ENCODE peak calls at places on chromosomes 16 and 17, in nine cellular contexts. Y is A549; I is neuronal stem cell; V is cardiac muscle cell; O is HAP-1; P is ascending aorta; G is pancreas; K is lower lobe of right lung; E is CD8-positive, alpha-beta T cell. H is an unnamed sample.
A peak's percentile ranks its signal among the peaks of the same experiment; 100 is the strongest.

GRCh38 chr16:9447699-9448098 is 356.3 kb downstream of the HAPSTR1 start:
- DNase-seq in Y (no peak), I (no peak), V (no peak), O (no peak), P (no peak), G (no peak), K (no peak), E (no peak), H (no peak)

GRCh38 chr16:50458694-50459271 is 89.4 kb upstream of the NKD1 start:
- DNase-seq in Y (no peak), I (no peak), V (peak; percentile 83), O (no peak), P (no peak), G (no peak), K (peak; percentile 32), E (no peak), H (no peak)

GRCh38 chr17:8966926-8967325 is 1.4 kb upstream of the PIK3R5 start:
- DNase-seq in Y (no peak), I (no peak), V (no peak), O (no peak), P (no peak), G (no peak), K (no peak), E (no peak), H (no peak)

GRCh38 chr17:57420674-57421392 is 164.5 kb downstream of the MSI2 start:
- DNase-seq in Y (no peak), I (no peak), V (no peak), O (no peak), P (no peak), G (peak; percentile 10), K (no peak), E (no peak), H (no peak)

GRCh38 chr17:56146005-56146404 is 7.3 kb upstream of the ANKFN1 start:
- DNase-seq in Y (no peak), I (no peak), V (peak; percentile 39), O (no peak), P (no peak), G (no peak), K (no peak), E (no peak), H (no peak)

GRCh38 chr16:87065781-87066694 is 251.2 kb downstream of the C16orf95 start:
- DNase-seq in Y (no peak), I (no peak), V (no peak), O (no peak), P (no peak), G (no peak), K (no peak), E (peak; percentile 32), H (peak; percentile 71)

GRCh38 chr16:87874639-87875472 is 5.5 kb upstream of the SLC7A5 start:
- DNase-seq in Y (no peak), I (no peak), V (no peak), O (no peak), P (no peak), G (no peak), K (no peak), E (no peak), H (no peak)

GRCh38 chr17:16243811-16244567 is 27.0 kb downstream of the PIGL start:
- DNase-seq in Y (no peak), I (no peak), V (no peak), O (no peak), P (no peak), G (no peak), K (no peak), E (no peak), H (no peak)

GRCh38 chr16:57422026-57422944 is 17.7 kb downstream of the CCL17 start:
- DNase-seq in Y (peak; percentile 55), I (no peak), V (peak; percentile 60), O (peak; percentile 59), P (no peak), G (peak; percentile 56), K (no peak), E (no peak), H (no peak)

GRCh38 chr17:17376362-17376761 is 73.2 kb downstream of the NT5M start:
- DNase-seq in Y (no peak), I (no peak), V (peak; percentile 52), O (no peak), P (no peak), G (no peak), K (no peak), E (no peak), H (peak; percentile 10)

DNA sequence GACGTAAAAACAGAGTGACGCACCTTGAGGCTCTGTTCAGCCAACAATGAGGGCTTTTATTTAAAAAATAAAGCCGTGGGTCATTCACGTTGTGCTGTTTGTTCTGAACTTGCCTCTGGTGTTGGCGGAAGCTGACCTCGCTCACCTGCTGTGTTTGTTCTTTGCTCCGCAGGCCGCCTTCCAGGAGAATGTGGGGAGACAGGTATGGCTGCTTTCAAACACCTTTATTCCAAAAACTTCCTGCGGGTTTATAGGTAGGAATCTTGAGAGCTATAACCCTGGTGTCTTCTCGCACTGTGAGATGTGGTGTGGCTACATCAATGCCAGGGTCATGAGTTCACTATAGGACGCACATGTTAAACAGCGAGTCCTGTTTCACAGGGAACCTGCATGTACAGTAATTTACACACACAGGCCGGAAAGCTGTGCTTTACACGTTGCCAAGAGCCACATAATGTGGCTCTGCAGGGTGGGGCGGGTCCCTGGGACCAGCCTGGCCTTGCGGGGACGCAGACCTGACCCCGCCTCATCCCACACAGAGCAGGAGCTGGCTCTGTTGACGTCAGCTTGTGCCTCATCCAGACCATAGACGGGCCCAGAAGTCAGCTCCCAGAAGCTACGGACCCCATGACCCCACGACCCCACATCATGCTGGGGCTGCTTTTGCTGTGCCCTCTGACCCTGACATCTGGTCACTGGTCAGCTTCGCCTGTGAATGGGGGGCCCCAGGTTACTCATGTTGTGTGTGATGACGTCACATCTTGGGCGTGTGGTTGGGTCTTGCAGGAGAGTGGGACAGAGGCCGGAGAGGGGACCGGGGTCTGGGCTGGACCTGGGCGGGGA is 49.9 kb upstream of the ZNF750 start:
- DNase-seq in Y (no peak), I (no peak), V (no peak), O (no peak), P (no peak), G (no peak), K (peak; percentile 82), E (no peak), H (peak; percentile 67)
- H3K4me1 ChIP-seq in Y (no peaks in the 10 kb centered on the region), I (peaks cover 8% of the 10 kb centered on the region), V (peaks cover 8% of the 10 kb centered on the region), O (no peaks in the 10 kb centered on the region), P (no peaks in the 10 kb centered on the region), G (peaks cover 57% of the 10 kb centered on the region), K (peaks cover 67% of the 10 kb centered on the region), E (peaks cover 38% of the 10 kb centered on the region), H (peaks cover 27% of the 10 kb centered on the region)

DNA sequence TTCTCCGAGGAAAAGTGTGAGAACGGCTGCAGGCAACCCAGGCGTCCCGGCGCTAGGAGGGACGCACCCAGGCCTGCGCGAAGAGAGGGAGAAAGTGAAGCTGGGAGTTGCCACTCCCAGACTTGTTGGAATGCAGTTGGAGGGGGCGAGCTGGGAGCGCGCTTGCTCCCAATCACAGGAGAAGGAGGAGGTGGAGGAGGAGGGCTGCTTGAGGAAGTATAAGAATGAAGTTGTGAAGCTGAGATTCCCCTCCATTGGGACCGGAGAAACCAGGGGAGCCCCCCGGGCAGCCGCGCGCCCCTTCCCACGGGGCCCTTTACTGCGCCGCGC is at the start of gene ERBB2:
- DNase-seq in Y (peak; percentile 93), I (no peak), V (peak; percentile 87), O (no peak), P (no peak), G (peak; percentile 72), K (peak; percentile 79), E (no peak), H (peak; percentile 93)
- H3K4me1 ChIP-seq in Y (peaks cover 59% of the 10 kb centered on the region), I (peaks cover 29% of the 10 kb centered on the region), V (peaks cover 55% of the 10 kb centered on the region), O (peaks cover 3% of the 10 kb centered on the region), P (peaks cover 21% of the 10 kb centered on the region), G (peaks cover 9% of the 10 kb centered on the region), K (peaks cover 43% of the 10 kb centered on the region), E (peaks cover 13% of the 10 kb centered on the region), H (peaks cover 49% of the 10 kb centered on the region)

GRCh38 chr16:66578596-66579531 is at the start of gene CMTM2:
- DNase-seq in Y (no peak), I (no peak), V (no peak), O (no peak), P (no peak), G (no peak), K (no peak), E (peak; percentile 55), H (no peak)

GRCh38 chr16:66576306-66576705 is 3.0 kb upstream of the CMTM2 start:
- DNase-seq in Y (no peak), I (no peak), V (no peak), O (no peak), P (no peak), G (no peak), K (no peak), E (no peak), H (no peak)

GRCh38 chr16:66581246-66581952 is 2.1 kb downstream of the CMTM2 start:
- DNase-seq in Y (no peak), I (no peak), V (no peak), O (no peak), P (no peak), G (no peak), K (no peak), E (no peak), H (no peak)

GRCh38 chr16:66585477-66586239 is 6.4 kb downstream of the CMTM2 start:
- DNase-seq in Y (no peak), I (no peak), V (no peak), O (no peak), P (no peak), G (no peak), K (no peak), E (no peak), H (no peak)

DNA sequence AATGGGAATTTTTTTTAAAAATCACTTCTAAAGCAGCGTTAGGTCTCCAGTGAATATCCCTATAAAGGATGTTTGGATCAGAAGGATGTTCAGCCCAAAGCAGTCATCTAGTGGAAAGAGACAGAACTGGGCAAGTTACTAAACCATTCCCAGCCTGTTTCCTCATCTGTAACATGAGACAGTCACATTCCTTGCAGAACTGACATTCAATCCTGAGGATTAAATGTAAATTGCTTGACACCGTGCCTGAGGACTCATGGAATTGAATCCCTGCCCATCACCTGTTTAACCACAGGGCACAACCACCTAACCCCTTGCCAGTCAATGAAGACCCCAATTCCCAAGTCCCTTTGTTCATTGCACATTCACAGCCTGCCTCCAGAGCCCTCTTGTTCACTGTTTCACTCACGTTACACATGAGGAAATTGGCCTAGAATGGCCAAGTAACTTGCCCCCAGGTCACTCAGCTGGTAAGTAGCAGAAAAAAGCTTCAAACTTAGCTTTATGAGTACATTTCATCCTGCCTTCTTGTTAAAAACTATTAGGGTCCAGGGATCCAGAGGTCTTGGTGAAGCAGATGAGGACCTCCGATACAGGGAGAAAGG is 1.4 kb downstream of the CMTM2 start:
- DNase-seq in Y (no peak), I (peak; percentile 15), V (peak; percentile 17), O (peak; percentile 66), P (no peak), G (no peak), K (no peak), E (peak; percentile 9), H (no peak)
- H3K4me1 ChIP-seq in Y (no peaks in the 10 kb centered on the region), I (peaks cover 13% of the 10 kb centered on the region), V (peaks cover 3% of the 10 kb centered on the region), O (peaks cover 9% of the 10 kb centered on the region), P (peaks cover 5% of the 10 kb centered on the region), G (no peaks in the 10 kb centered on the region), K (peaks cover 22% of the 10 kb centered on the region), E (peaks cover 12% of the 10 kb centered on the region), H (peaks cover 7% of the 10 kb centered on the region)

DNA sequence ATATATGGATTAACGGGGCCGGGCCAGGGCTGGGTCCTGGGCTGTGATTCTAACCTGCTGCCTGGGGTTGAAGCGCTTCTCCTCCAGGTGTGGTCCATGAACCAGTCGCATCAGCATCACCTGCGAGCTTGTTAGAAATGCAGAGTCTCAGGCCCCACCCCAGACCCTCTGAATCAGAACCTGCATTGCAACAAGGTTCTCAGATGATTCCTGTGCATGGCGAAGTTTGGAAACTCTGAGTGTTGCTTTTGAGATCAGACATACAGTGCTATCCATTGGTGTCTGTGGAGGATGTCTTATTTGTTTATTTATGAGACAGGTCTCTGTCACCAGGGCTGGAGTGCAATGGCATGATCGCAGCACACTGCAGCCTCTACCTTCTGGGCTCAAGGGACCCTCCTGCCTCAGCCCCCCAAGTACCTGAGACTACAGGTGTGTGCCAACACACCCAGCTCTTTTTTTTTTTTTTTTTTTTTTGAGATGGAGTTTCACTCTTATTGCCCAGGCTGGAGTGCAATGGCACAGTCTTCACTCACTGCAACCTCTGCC is 99.8 kb downstream of the PITPNC1 start:
- DNase-seq in Y (no peak), I (no peak), V (no peak), O (no peak), P (no peak), G (no peak), K (no peak), E (peak; percentile 47), H (no peak)
- H3K4me1 ChIP-seq in Y (no peaks in the 10 kb centered on the region), I (peaks cover 29% of the 10 kb centered on the region), V (no peaks in the 10 kb centered on the region), O (peaks cover 9% of the 10 kb centered on the region), P (peaks cover 4% of the 10 kb centered on the region), G (peaks cover 3% of the 10 kb centered on the region), K (peaks cover 49% of the 10 kb centered on the region), E (peaks cover 68% of the 10 kb centered on the region), H (peaks cover 24% of the 10 kb centered on the region)

H was measured in kidney.